ENCODE peak calls at places on chromosomes 16 and 17, in nine cellular contexts. One of them, this sample, is unnamed.

GRCh38 chr17:39769974-39770587 is 32.3 kb downstream of the GRB7 start:
- DNase-seq in cardiac fibroblast: peak
- DNase-seq in cardiac muscle cell: no peak
- DNase-seq in smooth muscle cell of the brain vasculature: no peak
- DNase-seq in NCI-H2171: peak
- DNase-seq in stimulated activated CD4-positive, alpha-beta T cell treated with anti-CD3 and anti-CD28 coated beads, Interleukin-15, amount 100 ng/mL, for 24 hours: peak
- DNase-seq in HTR-8/SVneo: peak
- DNase-seq in AG08395: no peak
- DNase-seq in NCI-H1694: no peak
- DNase-seq in this sample: peak

GRCh38 chr17:42340691-42341127 is 47.5 kb downstream of the STAT3 start:
- DNase-seq in NCI-H2171: no peak
- DNase-seq in AG08395: no peak
- DNase-seq in stimulated activated CD4-positive, alpha-beta T cell treated with anti-CD3 and anti-CD28 coated beads, Interleukin-15, amount 100 ng/mL, for 24 hours: peak
- DNase-seq in HTR-8/SVneo: no peak
- DNase-seq in cardiac fibroblast: no peak
- DNase-seq in smooth muscle cell of the brain vasculature: no peak
- DNase-seq in cardiac muscle cell: no peak
- DNase-seq in NCI-H1694: no peak
- DNase-seq in this sample: peak

GRCh38 chr16:3665508-3665907 is 11.0 kb downstream of the DNASE1 start:
- DNase-seq in NCI-H1694: no peak
- DNase-seq in smooth muscle cell of the brain vasculature: no peak
- DNase-seq in HTR-8/SVneo: no peak
- DNase-seq in cardiac muscle cell: no peak
- DNase-seq in stimulated activated CD4-positive, alpha-beta T cell treated with anti-CD3 and anti-CD28 coated beads, Interleukin-15, amount 100 ng/mL, for 24 hours: no peak
- DNase-seq in cardiac fibroblast: no peak
- DNase-seq in AG08395: no peak
- DNase-seq in NCI-H2171: no peak
- DNase-seq in this sample: peak

GRCh38 chr17:76373481-76373825 is 11.0 kb upstream of the SPHK1 start:
- DNase-seq in smooth muscle cell of the brain vasculature: no peak
- DNase-seq in NCI-H1694: no peak
- DNase-seq in NCI-H2171: no peak
- DNase-seq in stimulated activated CD4-positive, alpha-beta T cell treated with anti-CD3 and anti-CD28 coated beads, Interleukin-15, amount 100 ng/mL, for 24 hours: no peak
- DNase-seq in cardiac muscle cell: no peak
- DNase-seq in AG08395: no peak
- DNase-seq in cardiac fibroblast: no peak
- DNase-seq in HTR-8/SVneo: no peak
- DNase-seq in this sample: no peak

GRCh38 chr16:2964416-2965223 is 545 bp downstream of the KREMEN2 start:
- DNase-seq in smooth muscle cell of the brain vasculature: no peak
- DNase-seq in stimulated activated CD4-positive, alpha-beta T cell treated with anti-CD3 and anti-CD28 coated beads, Interleukin-15, amount 100 ng/mL, for 24 hours: peak
- DNase-seq in NCI-H2171: peak
- DNase-seq in AG08395: no peak
- DNase-seq in HTR-8/SVneo: peak
- DNase-seq in cardiac fibroblast: no peak
- DNase-seq in cardiac muscle cell: no peak
- DNase-seq in NCI-H1694: peak
- DNase-seq in this sample: peak

GRCh38 chr17:27578718-27579085 is 52.3 kb upstream of the LGALS9 start:
- DNase-seq in HTR-8/SVneo: no peak
- DNase-seq in cardiac fibroblast: peak
- DNase-seq in smooth muscle cell of the brain vasculature: no peak
- DNase-seq in NCI-H2171: no peak
- DNase-seq in AG08395: no peak
- DNase-seq in cardiac muscle cell: peak
- DNase-seq in stimulated activated CD4-positive, alpha-beta T cell treated with anti-CD3 and anti-CD28 coated beads, Interleukin-15, amount 100 ng/mL, for 24 hours: peak
- DNase-seq in NCI-H1694: no peak
- DNase-seq in this sample: peak

GRCh38 chr16:78852236-78852635 is 748.3 kb downstream of the MAF start:
- DNase-seq in NCI-H1694: no peak
- DNase-seq in smooth muscle cell of the brain vasculature: no peak
- DNase-seq in NCI-H2171: no peak
- DNase-seq in stimulated activated CD4-positive, alpha-beta T cell treated with anti-CD3 and anti-CD28 coated beads, Interleukin-15, amount 100 ng/mL, for 24 hours: no peak
- DNase-seq in AG08395: no peak
- DNase-seq in cardiac fibroblast: no peak
- DNase-seq in HTR-8/SVneo: no peak
- DNase-seq in cardiac muscle cell: no peak
- DNase-seq in this sample: no peak

GRCh38 chr17:6654816-6655731 is 3.5 kb downstream of the C17orf100 start:
- DNase-seq in NCI-H2171: peak
- DNase-seq in AG08395: no peak
- DNase-seq in smooth muscle cell of the brain vasculature: no peak
- DNase-seq in NCI-H1694: peak
- DNase-seq in cardiac muscle cell: no peak
- DNase-seq in stimulated activated CD4-positive, alpha-beta T cell treated with anti-CD3 and anti-CD28 coated beads, Interleukin-15, amount 100 ng/mL, for 24 hours: no peak
- DNase-seq in cardiac fibroblast: no peak
- DNase-seq in HTR-8/SVneo: no peak
- DNase-seq in this sample: no peak

GRCh38 chr16:6031567-6031966 is 934.0 kb upstream of the EEF2KMT start:
- DNase-seq in NCI-H1694: no peak
- DNase-seq in HTR-8/SVneo: no peak
- DNase-seq in stimulated activated CD4-positive, alpha-beta T cell treated with anti-CD3 and anti-CD28 coated beads, Interleukin-15, amount 100 ng/mL, for 24 hours: no peak
- DNase-seq in NCI-H2171: no peak
- DNase-seq in AG08395: no peak
- DNase-seq in cardiac fibroblast: no peak
- DNase-seq in cardiac muscle cell: no peak
- DNase-seq in smooth muscle cell of the brain vasculature: no peak
- DNase-seq in this sample: no peak

GRCh38 chr17:8859029-8859803 is 8.3 kb downstream of the PIK3R6 start:
- DNase-seq in cardiac muscle cell: peak
- DNase-seq in stimulated activated CD4-positive, alpha-beta T cell treated with anti-CD3 and anti-CD28 coated beads, Interleukin-15, amount 100 ng/mL, for 24 hours: no peak
- DNase-seq in cardiac fibroblast: peak
- DNase-seq in NCI-H1694: no peak
- DNase-seq in AG08395: peak
- DNase-seq in HTR-8/SVneo: peak
- DNase-seq in smooth muscle cell of the brain vasculature: no peak
- DNase-seq in NCI-H2171: no peak
- DNase-seq in this sample: no peak

GRCh38 chr17:21573961-21574610 is 118.2 kb upstream of the KCNJ18 start:
- DNase-seq in stimulated activated CD4-positive, alpha-beta T cell treated with anti-CD3 and anti-CD28 coated beads, Interleukin-15, amount 100 ng/mL, for 24 hours: peak
- DNase-seq in AG08395: no peak
- DNase-seq in NCI-H1694: no peak
- DNase-seq in HTR-8/SVneo: no peak
- DNase-seq in smooth muscle cell of the brain vasculature: no peak
- DNase-seq in NCI-H2171: no peak
- DNase-seq in cardiac fibroblast: peak
- DNase-seq in cardiac muscle cell: peak
- DNase-seq in this sample: peak

GRCh38 chr16:11274964-11275363 is 1.3 kb downstream of the PRM2 start:
- DNase-seq in NCI-H2171: no peak
- DNase-seq in HTR-8/SVneo: no peak
- DNase-seq in AG08395: no peak
- DNase-seq in cardiac muscle cell: no peak
- DNase-seq in smooth muscle cell of the brain vasculature: no peak
- DNase-seq in stimulated activated CD4-positive, alpha-beta T cell treated with anti-CD3 and anti-CD28 coated beads, Interleukin-15, amount 100 ng/mL, for 24 hours: no peak
- DNase-seq in NCI-H1694: no peak
- DNase-seq in cardiac fibroblast: no peak
- DNase-seq in this sample: no peak

GRCh38 chr16:51982715-51983680 is 563.9 kb downstream of the TOX3 start:
- DNase-seq in cardiac fibroblast: peak
- DNase-seq in stimulated activated CD4-positive, alpha-beta T cell treated with anti-CD3 and anti-CD28 coated beads, Interleukin-15, amount 100 ng/mL, for 24 hours: peak
- DNase-seq in cardiac muscle cell: peak
- DNase-seq in AG08395: peak
- DNase-seq in smooth muscle cell of the brain vasculature: peak
- DNase-seq in HTR-8/SVneo: peak
- DNase-seq in NCI-H1694: peak
- DNase-seq in NCI-H2171: peak
- DNase-seq in this sample: peak

GRCh38 chr16:2483939-2484897 is 9.3 kb downstream of the TBC1D24 start:
- DNase-seq in HTR-8/SVneo: no peak
- DNase-seq in NCI-H1694: no peak
- DNase-seq in NCI-H2171: no peak
- DNase-seq in cardiac fibroblast: no peak
- DNase-seq in smooth muscle cell of the brain vasculature: no peak
- DNase-seq in stimulated activated CD4-positive, alpha-beta T cell treated with anti-CD3 and anti-CD28 coated beads, Interleukin-15, amount 100 ng/mL, for 24 hours: no peak
- DNase-seq in AG08395: no peak
- DNase-seq in cardiac muscle cell: no peak
- DNase-seq in this sample: no peak

GRCh38 chr17:66707051-66707450 is 127.9 kb upstream of the CACNG5 start:
- DNase-seq in cardiac fibroblast: no peak
- DNase-seq in AG08395: no peak
- DNase-seq in NCI-H2171: no peak
- DNase-seq in HTR-8/SVneo: no peak
- DNase-seq in cardiac muscle cell: no peak
- DNase-seq in stimulated activated CD4-positive, alpha-beta T cell treated with anti-CD3 and anti-CD28 coated beads, Interleukin-15, amount 100 ng/mL, for 24 hours: no peak
- DNase-seq in NCI-H1694: no peak
- DNase-seq in smooth muscle cell of the brain vasculature: no peak
- DNase-seq in this sample: no peak

GRCh38 chr17:19415806-19416775 is 5.1 kb downstream of the RNF112 start:
- DNase-seq in HTR-8/SVneo: no peak
- DNase-seq in stimulated activated CD4-positive, alpha-beta T cell treated with anti-CD3 and anti-CD28 coated beads, Interleukin-15, amount 100 ng/mL, for 24 hours: no peak
- DNase-seq in NCI-H2171: peak
- DNase-seq in cardiac muscle cell: no peak
- DNase-seq in NCI-H1694: no peak
- DNase-seq in AG08395: no peak
- DNase-seq in smooth muscle cell of the brain vasculature: no peak
- DNase-seq in cardiac fibroblast: no peak
- DNase-seq in this sample: no peak

GRCh38 chr16:66473654-66474519 is 46.8 kb downstream of the BEAN1 start:
- DNase-seq in cardiac fibroblast: no peak
- DNase-seq in stimulated activated CD4-positive, alpha-beta T cell treated with anti-CD3 and anti-CD28 coated beads, Interleukin-15, amount 100 ng/mL, for 24 hours: no peak
- DNase-seq in AG08395: no peak
- DNase-seq in NCI-H1694: no peak
- DNase-seq in cardiac muscle cell: no peak
- DNase-seq in smooth muscle cell of the brain vasculature: no peak
- DNase-seq in HTR-8/SVneo: no peak
- DNase-seq in NCI-H2171: no peak
- DNase-seq in this sample: no peak